ENCODE peak calls at places on chromosome 7, in four cellular contexts. One of them, this sample, is unnamed.

GRCh38 chr7:106870983-106871410 is 5.9 kb downstream of the PIK3CG start:
- DNase-seq in activated B cell treated with CpG ODN at 0.5 μM for 24 hours: no peak
- DNase-seq in tibial artery: no peak
- DNase-seq in omental fat pad: no peak
- DNase-seq in this sample: no peak

GRCh38 chr7:45569290-45569685 is 4.9 kb upstream of the ADCY1 start:
- DNase-seq in activated B cell treated with CpG ODN at 0.5 μM for 24 hours: no peak
- DNase-seq in tibial artery: no peak
- DNase-seq in omental fat pad: no peak
- DNase-seq in this sample: no peak

GRCh38 chr7:22005151-22005550 is 59.5 kb upstream of the CDCA7L start:
- DNase-seq in omental fat pad: no peak
- DNase-seq in tibial artery: no peak
- DNase-seq in activated B cell treated with CpG ODN at 0.5 μM for 24 hours: no peak
- DNase-seq in this sample: no peak

GRCh38 chr7:42070068-42070467 is 166.9 kb downstream of the GLI3 start:
- DNase-seq in activated B cell treated with CpG ODN at 0.5 μM for 24 hours: no peak
- DNase-seq in tibial artery: no peak
- DNase-seq in omental fat pad: no peak
- DNase-seq in this sample: no peak

GRCh38 chr7:41754046-41754445 is 51.2 kb upstream of the INHBA start:
- DNase-seq in activated B cell treated with CpG ODN at 0.5 μM for 24 hours: no peak
- DNase-seq in tibial artery: no peak
- DNase-seq in omental fat pad: no peak
- DNase-seq in this sample: no peak

GRCh38 chr7:55203300-55203699 is 161.8 kb upstream of the LANCL2 start:
- DNase-seq in activated B cell treated with CpG ODN at 0.5 μM for 24 hours: no peak
- DNase-seq in tibial artery: no peak
- DNase-seq in omental fat pad: no peak
- DNase-seq in this sample: no peak

GRCh38 chr7:47816647-47817046 is 131.6 kb downstream of the PKD1L1 start:
- DNase-seq in omental fat pad: no peak
- DNase-seq in activated B cell treated with CpG ODN at 0.5 μM for 24 hours: no peak
- DNase-seq in tibial artery: no peak
- DNase-seq in this sample: no peak

GRCh38 chr7:30231271-30231670 is 53.1 kb upstream of the ZNRF2 start:
- DNase-seq in omental fat pad: no peak
- DNase-seq in activated B cell treated with CpG ODN at 0.5 μM for 24 hours: no peak
- DNase-seq in tibial artery: no peak
- DNase-seq in this sample: no peak

GRCh38 chr7:76512941-76513816 is 2.8 kb downstream of the UPK3B start:
- DNase-seq in omental fat pad: no peak
- DNase-seq in activated B cell treated with CpG ODN at 0.5 μM for 24 hours: no peak
- DNase-seq in tibial artery: peak
- DNase-seq in this sample: no peak

GRCh38 chr7:1561036-1561940 is 5.3 kb upstream of the TMEM184A start:
- DNase-seq in activated B cell treated with CpG ODN at 0.5 μM for 24 hours: no peak
- DNase-seq in omental fat pad: no peak
- DNase-seq in tibial artery: no peak
- DNase-seq in this sample: no peak

GRCh38 chr7:101165958-101166602 is 711 bp upstream of the VGF start:
- DNase-seq in tibial artery: no peak
- DNase-seq in activated B cell treated with CpG ODN at 0.5 μM for 24 hours: no peak
- DNase-seq in omental fat pad: no peak
- DNase-seq in this sample: no peak

GRCh38 chr7:44072364-44073231 is 7.2 kb upstream of the PGAM2 start:
- DNase-seq in tibial artery: peak
- DNase-seq in omental fat pad: peak
- DNase-seq in activated B cell treated with CpG ODN at 0.5 μM for 24 hours: no peak
- DNase-seq in this sample: peak

GRCh38 chr7:86904949-86905834 is 154.3 kb downstream of the ELAPOR2 start:
- DNase-seq in tibial artery: no peak
- DNase-seq in activated B cell treated with CpG ODN at 0.5 μM for 24 hours: no peak
- DNase-seq in omental fat pad: no peak
- DNase-seq in this sample: no peak

GRCh38 chr7:153404781-153405279 is 645.3 kb downstream of the ACTR3B start:
- DNase-seq in tibial artery: no peak
- DNase-seq in activated B cell treated with CpG ODN at 0.5 μM for 24 hours: no peak
- DNase-seq in omental fat pad: no peak
- DNase-seq in this sample: no peak

GRCh38 chr7:50661345-50662058 is 96.3 kb upstream of the DDC start:
- DNase-seq in omental fat pad: no peak
- DNase-seq in activated B cell treated with CpG ODN at 0.5 μM for 24 hours: no peak
- DNase-seq in tibial artery: no peak
- DNase-seq in this sample: no peak

GRCh38 chr7:111931016-111931517 is 275.1 kb downstream of the DOCK4 start:
- DNase-seq in tibial artery: no peak
- DNase-seq in omental fat pad: no peak
- DNase-seq in activated B cell treated with CpG ODN at 0.5 μM for 24 hours: no peak
- DNase-seq in this sample: no peak

GRCh38 chr7:71389976-71390375 is 258.0 kb downstream of the GALNT17 start:
- DNase-seq in tibial artery: no peak
- DNase-seq in omental fat pad: no peak
- DNase-seq in activated B cell treated with CpG ODN at 0.5 μM for 24 hours: no peak
- DNase-seq in this sample: no peak

GRCh38 chr7:151398446-151399304 is 11.2 kb downstream of the WDR86 start:
- DNase-seq in activated B cell treated with CpG ODN at 0.5 μM for 24 hours: no peak
- DNase-seq in tibial artery: no peak
- DNase-seq in omental fat pad: no peak
- DNase-seq in this sample: no peak

GRCh38 chr7:82430518-82431465 is 12.8 kb downstream of the CACNA2D1 start:
- DNase-seq in tibial artery: no peak
- DNase-seq in omental fat pad: no peak
- DNase-seq in activated B cell treated with CpG ODN at 0.5 μM for 24 hours: no peak
- DNase-seq in this sample: no peak

GRCh38 chr7:194996-195829 is 2.8 kb downstream of the FAM20C start:
- DNase-seq in activated B cell treated with CpG ODN at 0.5 μM for 24 hours: no peak
- DNase-seq in tibial artery: no peak
- DNase-seq in omental fat pad: no peak
- DNase-seq in this sample: no peak

GRCh38 chr7:12064716-12065115 is 146.4 kb upstream of the TMEM106B start:
- DNase-seq in activated B cell treated with CpG ODN at 0.5 μM for 24 hours: no peak
- DNase-seq in tibial artery: no peak
- DNase-seq in omental fat pad: no peak
- DNase-seq in this sample: no peak

GRCh38 chr7:21916176-21916575 is 29.5 kb downstream of the CDCA7L start:
- DNase-seq in tibial artery: no peak
- DNase-seq in activated B cell treated with CpG ODN at 0.5 μM for 24 hours: no peak
- DNase-seq in omental fat pad: no peak
- DNase-seq in this sample: no peak

GRCh38 chr7:136956671-136957070 is 88.2 kb downstream of the CHRM2 start:
- DNase-seq in tibial artery: no peak
- DNase-seq in omental fat pad: no peak
- DNase-seq in activated B cell treated with CpG ODN at 0.5 μM for 24 hours: no peak
- DNase-seq in this sample: no peak

GRCh38 chr7:5694221-5694754 is 87.2 kb downstream of the RNF216 start:
- DNase-seq in tibial artery: no peak
- DNase-seq in omental fat pad: no peak
- DNase-seq in activated B cell treated with CpG ODN at 0.5 μM for 24 hours: no peak
- DNase-seq in this sample: no peak

GRCh38 chr7:55265836-55266235 is 99.3 kb upstream of the LANCL2 start:
- DNase-seq in tibial artery: no peak
- DNase-seq in omental fat pad: no peak
- DNase-seq in activated B cell treated with CpG ODN at 0.5 μM for 24 hours: no peak
- DNase-seq in this sample: no peak

GRCh38 chr7:103446046-103446520 is at the start of gene SLC26A5:
- DNase-seq in tibial artery: no peak
- DNase-seq in omental fat pad: no peak
- DNase-seq in activated B cell treated with CpG ODN at 0.5 μM for 24 hours: no peak
- DNase-seq in this sample: peak

GRCh38 chr7:132392713-132393112 is 183.6 kb downstream of the PLXNA4 start:
- DNase-seq in omental fat pad: no peak
- DNase-seq in activated B cell treated with CpG ODN at 0.5 μM for 24 hours: no peak
- DNase-seq in tibial artery: no peak
- DNase-seq in this sample: no peak

GRCh38 chr7:43104874-43105520 is 7.5 kb upstream of the HECW1 start:
- DNase-seq in activated B cell treated with CpG ODN at 0.5 μM for 24 hours: no peak
- DNase-seq in tibial artery: no peak
- DNase-seq in omental fat pad: no peak
- DNase-seq in this sample: no peak

GRCh38 chr7:86469680-86470295 is 173.9 kb upstream of the GRM3 start:
- DNase-seq in omental fat pad: peak
- DNase-seq in tibial artery: peak
- DNase-seq in activated B cell treated with CpG ODN at 0.5 μM for 24 hours: no peak
- DNase-seq in this sample: peak

GRCh38 chr7:157769870-157770213 is 433.0 kb downstream of the DNAJB6 start:
- DNase-seq in tibial artery: no peak
- DNase-seq in activated B cell treated with CpG ODN at 0.5 μM for 24 hours: no peak
- DNase-seq in omental fat pad: no peak
- DNase-seq in this sample: no peak

GRCh38 chr7:69992938-69993337 is 394.7 kb downstream of the AUTS2 start:
- DNase-seq in activated B cell treated with CpG ODN at 0.5 μM for 24 hours: no peak
- DNase-seq in omental fat pad: no peak
- DNase-seq in tibial artery: no peak
- DNase-seq in this sample: no peak

GRCh38 chr7:158885624-158886023 is 29.3 kb downstream of the DYNC2I1 start:
- DNase-seq in omental fat pad: no peak
- DNase-seq in activated B cell treated with CpG ODN at 0.5 μM for 24 hours: no peak
- DNase-seq in tibial artery: no peak
- DNase-seq in this sample: no peak
- TF ChIP-seq CTCF in omental fat pad: no peak
- TF ChIP-seq CTCF in activated B cell treated with CpG ODN at 0.5 μM for 24 hours: no peak
- TF ChIP-seq CTCF in tibial artery: peak
- TF ChIP-seq CTCF in this sample: no peak

GRCh38 chr7:64312826-64313225 is 935 bp upstream of the ZNF736 start:
- DNase-seq in tibial artery: no peak
- DNase-seq in omental fat pad: no peak
- DNase-seq in activated B cell treated with CpG ODN at 0.5 μM for 24 hours: no peak
- DNase-seq in this sample: no peak

GRCh38 chr7:64308019-64308275 is 5.8 kb upstream of the ZNF736 start:
- DNase-seq in omental fat pad: no peak
- DNase-seq in activated B cell treated with CpG ODN at 0.5 μM for 24 hours: no peak
- DNase-seq in tibial artery: no peak
- DNase-seq in this sample: no peak

GRCh38 chr7:64310426-64310825 is 3.3 kb upstream of the ZNF736 start:
- DNase-seq in activated B cell treated with CpG ODN at 0.5 μM for 24 hours: no peak
- DNase-seq in omental fat pad: no peak
- DNase-seq in tibial artery: no peak
- DNase-seq in this sample: no peak

DNA sequence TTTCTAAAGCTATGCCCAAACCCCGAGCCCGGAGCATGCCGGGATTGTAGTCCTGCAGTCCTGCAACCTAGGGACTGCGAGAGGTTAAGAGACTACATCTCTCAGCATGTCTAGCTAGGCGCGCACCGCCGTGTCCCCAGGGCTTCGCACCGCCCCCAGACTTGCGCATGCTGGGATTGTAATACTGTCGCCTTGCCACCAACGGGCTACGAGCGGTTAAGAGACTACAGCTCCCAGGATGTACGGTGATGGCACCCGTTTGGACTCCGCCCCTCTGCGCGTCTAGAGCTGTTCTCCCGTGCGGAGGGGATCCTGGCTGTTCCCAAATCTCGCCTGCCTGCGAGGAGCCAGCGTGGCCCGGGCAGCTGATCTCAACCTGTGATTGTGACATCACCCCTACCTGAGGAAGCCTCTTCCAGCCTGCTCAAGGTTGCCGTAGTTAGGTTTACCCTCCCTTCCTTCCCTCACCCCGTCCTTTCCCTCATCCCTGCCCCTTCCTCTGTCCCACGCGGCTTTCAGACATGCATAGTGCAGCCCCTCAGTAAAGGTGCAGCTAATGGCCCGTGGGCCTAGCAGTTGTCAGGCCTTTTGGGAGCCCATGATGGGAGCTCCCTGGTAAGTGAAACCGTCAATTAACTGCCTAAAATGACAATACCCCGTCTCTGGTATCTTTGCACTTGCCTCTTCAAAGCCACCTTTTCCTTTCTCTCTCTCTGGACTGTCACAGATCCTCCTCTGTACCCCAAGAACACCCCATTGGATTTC is 6.3 kb upstream of the ZNF736 start:
- DNase-seq in activated B cell treated with CpG ODN at 0.5 μM for 24 hours: peak
- DNase-seq in tibial artery: peak
- DNase-seq in omental fat pad: peak
- DNase-seq in this sample: no peak
- TF ChIP-seq CTCF in activated B cell treated with CpG ODN at 0.5 μM for 24 hours: no peak
- TF ChIP-seq CTCF in tibial artery: peak
- TF ChIP-seq CTCF in omental fat pad: no peak
- TF ChIP-seq CTCF in this sample: no peak

GRCh38 chr7:128025380-128025779 is 5.9 kb downstream of the LRRC4 start:
- DNase-seq in omental fat pad: no peak
- DNase-seq in tibial artery: no peak
- DNase-seq in activated B cell treated with CpG ODN at 0.5 μM for 24 hours: no peak
- DNase-seq in this sample: no peak

GRCh38 chr7:128026551-128026950 is 4.7 kb downstream of the LRRC4 start:
- DNase-seq in omental fat pad: no peak
- DNase-seq in activated B cell treated with CpG ODN at 0.5 μM for 24 hours: no peak
- DNase-seq in tibial artery: no peak
- DNase-seq in this sample: no peak

GRCh38 chr7:128029405-128029995 is 1.7 kb downstream of the LRRC4 start:
- DNase-seq in omental fat pad: no peak
- DNase-seq in tibial artery: no peak
- DNase-seq in activated B cell treated with CpG ODN at 0.5 μM for 24 hours: no peak
- DNase-seq in this sample: no peak

GRCh38 chr7:128030263-128030998 is 806 bp downstream of the LRRC4 start:
- DNase-seq in activated B cell treated with CpG ODN at 0.5 μM for 24 hours: no peak
- DNase-seq in tibial artery: no peak
- DNase-seq in omental fat pad: no peak
- DNase-seq in this sample: peak

DNA sequence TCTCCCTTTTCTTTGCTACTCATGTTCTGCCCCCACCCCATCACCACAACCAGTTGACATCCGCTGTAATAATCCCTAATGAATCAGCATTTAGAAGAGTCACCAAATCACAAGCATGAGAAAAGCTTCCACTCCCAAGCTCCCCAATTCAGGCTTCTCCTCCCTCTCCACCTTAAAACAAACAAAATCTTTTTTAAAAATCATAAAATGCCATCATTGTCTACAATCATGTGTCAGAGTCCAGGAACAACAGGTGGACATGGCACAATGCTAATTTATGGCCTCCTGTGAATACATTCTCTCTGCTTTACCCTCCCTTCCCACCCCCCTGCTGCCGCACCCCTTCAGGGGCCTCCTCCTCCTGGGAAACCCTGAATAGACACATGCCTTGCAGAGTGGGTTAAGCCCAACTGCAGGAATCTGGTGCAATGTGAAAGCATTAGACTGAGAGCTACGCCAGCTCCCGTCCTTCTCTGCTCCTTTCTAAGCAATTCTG is 3.7 kb downstream of the LRRC4 start:
- DNase-seq in omental fat pad: no peak
- DNase-seq in activated B cell treated with CpG ODN at 0.5 μM for 24 hours: no peak
- DNase-seq in tibial artery: no peak
- DNase-seq in this sample: no peak
- TF ChIP-seq CTCF in omental fat pad: no peak
- TF ChIP-seq CTCF in activated B cell treated with CpG ODN at 0.5 μM for 24 hours: no peak
- TF ChIP-seq CTCF in tibial artery: no peak
- TF ChIP-seq CTCF in this sample: no peak

DNA sequence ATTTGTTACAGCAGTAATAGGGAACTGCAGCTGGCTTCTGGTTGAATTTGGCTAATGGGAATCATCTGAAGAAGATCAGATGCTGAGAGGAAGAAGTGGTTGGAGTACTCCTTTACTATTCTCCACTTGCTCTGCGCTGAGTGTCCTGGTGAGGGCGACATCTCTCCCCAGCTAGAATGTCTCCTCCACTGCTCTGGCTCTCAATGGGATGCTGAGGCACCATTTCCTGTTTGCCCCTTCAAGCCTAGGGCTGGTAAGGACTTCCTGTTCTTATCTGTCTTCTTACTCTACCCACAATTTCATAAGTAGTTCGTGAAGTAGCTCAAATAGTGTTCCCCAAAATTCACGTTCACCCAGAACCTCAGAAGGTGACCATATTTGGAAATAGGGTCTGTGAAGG is 43.2 kb upstream of the TES start:
- DNase-seq in activated B cell treated with CpG ODN at 0.5 μM for 24 hours: no peak
- DNase-seq in omental fat pad: no peak
- DNase-seq in tibial artery: no peak
- DNase-seq in this sample: no peak
- TF ChIP-seq CTCF in activated B cell treated with CpG ODN at 0.5 μM for 24 hours: no peak
- TF ChIP-seq CTCF in omental fat pad: no peak
- TF ChIP-seq CTCF in tibial artery: no peak
- TF ChIP-seq CTCF in this sample: no peak

This sample was measured in mesothelial cell of epicardium.